ENCODE peak calls at places on chromosomes 7 and 10, in six cellular contexts. V is activated CD8-positive, alpha-beta memory T cell treated with anti-CD3 and anti-CD28 coated beads for 48 hours; Q is cardiac fibroblast; X is kidney epithelial cell; J is right lobe of liver; R is NCI-H2081. B is an unnamed sample.

GRCh38 chr7:116713918-116714317 is 41.9 kb downstream of the MET start:
- DNase-seq in V (no peak), Q (peak), X (no peak), J (no peak), R (no peak), B (no peak)

GRCh38 chr10:109956454-109957091 is 33.3 kb upstream of the XPNPEP1 start:
- DNase-seq in V (no peak), Q (peak), X (no peak), J (no peak), R (no peak), B (no peak)

GRCh38 chr7:41005381-41005901 is 697.4 kb downstream of the INHBA start:
- DNase-seq in V (no peak), Q (peak), X (no peak), J (no peak), R (no peak), B (no peak)

GRCh38 chr7:136741941-136742340 is 126.5 kb upstream of the CHRM2 start:
- DNase-seq in V (no peak), Q (no peak), X (no peak), J (no peak), R (no peak), B (no peak)

GRCh38 chr7:28048694-28049093 is 131.9 kb downstream of the JAZF1 start:
- DNase-seq in V (no peak), Q (no peak), X (no peak), J (no peak), R (no peak), B (no peak)

GRCh38 chr10:98391578-98391991 is 23.4 kb downstream of the PYROXD2 start:
- DNase-seq in V (no peak), Q (no peak), X (no peak), J (no peak), R (no peak), B (no peak)

GRCh38 chr7:73342645-73343044 is 14.7 kb downstream of the FKBP6 start:
- DNase-seq in V (no peak), Q (peak), X (no peak), J (no peak), R (peak), B (no peak)

GRCh38 chr7:94297397-94297838 is 97.3 kb upstream of the COL1A2 start:
- DNase-seq in V (no peak), Q (peak), X (no peak), J (no peak), R (no peak), B (no peak)

GRCh38 chr7:51075681-51076580 is 240.7 kb downstream of the COBL start:
- DNase-seq in V (no peak), Q (no peak), X (no peak), J (no peak), R (peak), B (no peak)

GRCh38 chr10:68871105-68871711 is 29.9 kb upstream of the DDX50 start:
- DNase-seq in V (no peak), Q (peak), X (peak), J (no peak), R (no peak), B (no peak)

GRCh38 chr7:130180571-130180971 is 24.6 kb downstream of the TMEM209 start:
- DNase-seq in V (peak), Q (peak), X (no peak), J (no peak), R (no peak), B (no peak)

GRCh38 chr7:157459966-157460365 is 123.2 kb downstream of the DNAJB6 start:
- DNase-seq in V (no peak), Q (no peak), X (no peak), J (no peak), R (no peak), B (no peak)

GRCh38 chr10:127041561-127041960 is 136.3 kb downstream of the DOCK1 start:
- DNase-seq in V (no peak), Q (peak), X (no peak), J (no peak), R (no peak), B (no peak)

GRCh38 chr10:112467541-112468075 is 20.6 kb downstream of the VTI1A start:
- DNase-seq in V (no peak), Q (no peak), X (no peak), J (no peak), R (no peak), B (no peak)

GRCh38 chr7:42029405-42029804 is 207.6 kb downstream of the GLI3 start:
- DNase-seq in V (no peak), Q (no peak), X (no peak), J (no peak), R (no peak), B (no peak)

GRCh38 chr10:116984202-116984993 is 20.6 kb downstream of the SHTN1 start:
- DNase-seq in V (no peak), Q (no peak), X (no peak), J (no peak), R (no peak), B (no peak)

GRCh38 chr10:6543431-6544005 is 36.6 kb downstream of the PRKCQ start:
- DNase-seq in V (peak), Q (no peak), X (no peak), J (no peak), R (peak), B (no peak)

GRCh38 chr10:110407301-110408170 is 90.2 kb upstream of the DUSP5 start:
- DNase-seq in V (no peak), Q (no peak), X (no peak), J (no peak), R (no peak), B (no peak)

GRCh38 chr7:30862987-30863693 is 48.5 kb upstream of the AQP1 start:
- DNase-seq in V (no peak), Q (peak), X (no peak), J (no peak), R (no peak), B (no peak)

GRCh38 chr7:129100827-129101166 is 43.7 kb upstream of the TSPAN33 start:
- DNase-seq in V (no peak), Q (no peak), X (no peak), J (no peak), R (no peak), B (no peak)

GRCh38 chr7:36388423-36388822 is 1.2 kb upstream of the ANLN start:
- DNase-seq in V (no peak), Q (no peak), X (no peak), J (no peak), R (no peak), B (no peak)

GRCh38 chr7:16975712-16976111 is 93.9 kb upstream of the AGR3 start:
- DNase-seq in V (no peak), Q (no peak), X (no peak), J (no peak), R (no peak), B (no peak)

GRCh38 chr10:73910401-73910763 is 550 bp upstream of the PLAU start:
- DNase-seq in V (no peak), Q (no peak), X (no peak), J (no peak), R (no peak), B (no peak)